ENCODE peak calls at places on chromosomes 6 and 20, in seven cellular contexts. One of them, this sample, is unnamed.

GRCh38 chr20:3645309-3646066 is 17.7 kb downstream of the GFRA4 start:
- DNase-seq in ascending aorta: no peak
- DNase-seq in H1: peak
- DNase-seq in GM12865: no peak
- DNase-seq in PC-3: peak
- DNase-seq in fibroblast of lung: no peak
- DNase-seq in AG09309: no peak
- DNase-seq in this sample: no peak

GRCh38 chr20:54624701-54625472 is 149.5 kb downstream of the DOK5 start:
- DNase-seq in GM12865: no peak
- DNase-seq in PC-3: no peak
- DNase-seq in AG09309: no peak
- DNase-seq in fibroblast of lung: peak
- DNase-seq in ascending aorta: no peak
- DNase-seq in H1: no peak
- DNase-seq in this sample: peak

GRCh38 chr20:54029176-54029575 is 41.2 kb downstream of the BCAS1 start:
- DNase-seq in AG09309: no peak
- DNase-seq in GM12865: no peak
- DNase-seq in PC-3: no peak
- DNase-seq in fibroblast of lung: no peak
- DNase-seq in H1: no peak
- DNase-seq in ascending aorta: no peak
- DNase-seq in this sample: no peak

GRCh38 chr6:3722211-3722621 is 29.3 kb downstream of the PXDC1 start:
- DNase-seq in AG09309: no peak
- DNase-seq in PC-3: no peak
- DNase-seq in GM12865: no peak
- DNase-seq in ascending aorta: no peak
- DNase-seq in H1: no peak
- DNase-seq in fibroblast of lung: peak
- DNase-seq in this sample: peak

GRCh38 chr20:6768228-6769185 is 1.0 kb downstream of the BMP2 start:
- DNase-seq in AG09309: no peak
- DNase-seq in ascending aorta: peak
- DNase-seq in PC-3: no peak
- DNase-seq in H1: peak
- DNase-seq in fibroblast of lung: peak
- DNase-seq in GM12865: no peak
- DNase-seq in this sample: peak

GRCh38 chr6:27495386-27496135 is 22.7 kb upstream of the ZNF184 start:
- DNase-seq in ascending aorta: peak
- DNase-seq in AG09309: peak
- DNase-seq in PC-3: peak
- DNase-seq in H1: peak
- DNase-seq in fibroblast of lung: peak
- DNase-seq in GM12865: peak
- DNase-seq in this sample: peak

GRCh38 chr6:20542927-20543602 is 8.8 kb downstream of the CDKAL1 start:
- DNase-seq in fibroblast of lung: peak
- DNase-seq in PC-3: peak
- DNase-seq in AG09309: no peak
- DNase-seq in ascending aorta: no peak
- DNase-seq in GM12865: peak
- DNase-seq in H1: no peak
- DNase-seq in this sample: peak

GRCh38 chr6:44076366-44077200 is 50.7 kb downstream of the MRPL14 start:
- DNase-seq in fibroblast of lung: no peak
- DNase-seq in ascending aorta: peak
- DNase-seq in GM12865: peak
- DNase-seq in PC-3: no peak
- DNase-seq in AG09309: no peak
- DNase-seq in H1: no peak
- DNase-seq in this sample: no peak

GRCh38 chr20:62622178-62622876 is 20.0 kb upstream of the SLCO4A1 start:
- DNase-seq in H1: no peak
- DNase-seq in fibroblast of lung: no peak
- DNase-seq in AG09309: no peak
- DNase-seq in GM12865: no peak
- DNase-seq in PC-3: no peak
- DNase-seq in ascending aorta: no peak
- DNase-seq in this sample: no peak

GRCh38 chr6:160428069-160428430 is 79.9 kb downstream of the SLC22A3 start:
- DNase-seq in H1: no peak
- DNase-seq in fibroblast of lung: peak
- DNase-seq in PC-3: no peak
- DNase-seq in ascending aorta: peak
- DNase-seq in GM12865: no peak
- DNase-seq in AG09309: no peak
- DNase-seq in this sample: no peak

GRCh38 chr6:9456241-9456658 is 958.6 kb downstream of the TFAP2A start:
- DNase-seq in ascending aorta: no peak
- DNase-seq in AG09309: no peak
- DNase-seq in PC-3: no peak
- DNase-seq in GM12865: no peak
- DNase-seq in fibroblast of lung: no peak
- DNase-seq in H1: peak
- DNase-seq in this sample: no peak

GRCh38 chr6:32853541-32854375 is at the start of the genes PSMB9 and TAP1:
- DNase-seq in fibroblast of lung: peak
- DNase-seq in H1: peak
- DNase-seq in ascending aorta: peak
- DNase-seq in AG09309: peak
- DNase-seq in PC-3: peak
- DNase-seq in GM12865: peak
- DNase-seq in this sample: peak

GRCh38 chr6:11174245-11174616 is 58.2 kb downstream of the NEDD9 start:
- DNase-seq in PC-3: no peak
- DNase-seq in GM12865: no peak
- DNase-seq in H1: no peak
- DNase-seq in AG09309: no peak
- DNase-seq in ascending aorta: no peak
- DNase-seq in fibroblast of lung: no peak
- DNase-seq in this sample: no peak

GRCh38 chr20:61524956-61525666 is 273.1 kb downstream of the CDH4 start:
- DNase-seq in GM12865: no peak
- DNase-seq in PC-3: no peak
- DNase-seq in fibroblast of lung: no peak
- DNase-seq in H1: no peak
- DNase-seq in AG09309: no peak
- DNase-seq in ascending aorta: no peak
- DNase-seq in this sample: no peak

GRCh38 chr6:125931733-125932450 is 24.7 kb upstream of the HINT3 start:
- DNase-seq in ascending aorta: no peak
- DNase-seq in PC-3: no peak
- DNase-seq in H1: no peak
- DNase-seq in AG09309: no peak
- DNase-seq in fibroblast of lung: peak
- DNase-seq in GM12865: peak
- DNase-seq in this sample: no peak

GRCh38 chr6:36852481-36853147 is 13.4 kb upstream of the CPNE5 start:
- DNase-seq in PC-3: peak
- DNase-seq in GM12865: no peak
- DNase-seq in H1: no peak
- DNase-seq in AG09309: peak
- DNase-seq in fibroblast of lung: peak
- DNase-seq in ascending aorta: peak
- DNase-seq in this sample: peak

GRCh38 chr6:93177451-93177850 is 241.9 kb downstream of the EPHA7 start:
- DNase-seq in fibroblast of lung: no peak
- DNase-seq in PC-3: no peak
- DNase-seq in H1: no peak
- DNase-seq in GM12865: no peak
- DNase-seq in ascending aorta: no peak
- DNase-seq in AG09309: no peak
- DNase-seq in this sample: no peak

GRCh38 chr6:10478187-10479040 is 42.7 kb upstream of the GCNT2 start:
- DNase-seq in AG09309: no peak
- DNase-seq in fibroblast of lung: peak
- DNase-seq in GM12865: peak
- DNase-seq in PC-3: peak
- DNase-seq in H1: no peak
- DNase-seq in ascending aorta: no peak
- DNase-seq in this sample: peak

GRCh38 chr20:31602779-31603441 is 2.2 kb upstream of the ID1 start:
- DNase-seq in fibroblast of lung: peak
- DNase-seq in H1: no peak
- DNase-seq in ascending aorta: no peak
- DNase-seq in AG09309: no peak
- DNase-seq in PC-3: peak
- DNase-seq in GM12865: peak
- DNase-seq in this sample: peak

GRCh38 chr20:58611236-58612020 is 39.7 kb upstream of the STX16 start:
- DNase-seq in H1: no peak
- DNase-seq in ascending aorta: no peak
- DNase-seq in PC-3: peak
- DNase-seq in AG09309: no peak
- DNase-seq in GM12865: no peak
- DNase-seq in fibroblast of lung: no peak
- DNase-seq in this sample: no peak

GRCh38 chr20:60064554-60064953 is 106.3 kb downstream of the CDH26 start:
- DNase-seq in PC-3: no peak
- DNase-seq in AG09309: no peak
- DNase-seq in GM12865: no peak
- DNase-seq in ascending aorta: no peak
- DNase-seq in H1: no peak
- DNase-seq in fibroblast of lung: no peak
- DNase-seq in this sample: no peak

GRCh38 chr20:59004763-59005522 is 2.1 kb downstream of the CTSZ start:
- DNase-seq in GM12865: peak
- DNase-seq in fibroblast of lung: no peak
- DNase-seq in PC-3: no peak
- DNase-seq in AG09309: no peak
- DNase-seq in H1: no peak
- DNase-seq in ascending aorta: peak
- DNase-seq in this sample: no peak

GRCh38 chr6:64733433-64733832 is 973.6 kb downstream of the EYS start:
- DNase-seq in ascending aorta: no peak
- DNase-seq in AG09309: no peak
- DNase-seq in PC-3: no peak
- DNase-seq in GM12865: no peak
- DNase-seq in fibroblast of lung: no peak
- DNase-seq in H1: no peak
- DNase-seq in this sample: no peak

GRCh38 chr6:31497595-31498476 is at the start of gene MICB:
- DNase-seq in fibroblast of lung: peak
- DNase-seq in PC-3: peak
- DNase-seq in ascending aorta: peak
- DNase-seq in AG09309: no peak
- DNase-seq in H1: peak
- DNase-seq in GM12865: peak
- DNase-seq in this sample: peak
- TF ChIP-seq CTCF in fibroblast of lung: no peak
- TF ChIP-seq CTCF in PC-3: no peak
- TF ChIP-seq CTCF in ascending aorta: no peak
- TF ChIP-seq CTCF in AG09309: no peak
- TF ChIP-seq CTCF in H1: no peak
- TF ChIP-seq CTCF in GM12865: no peak
- TF ChIP-seq CTCF in this sample: no peak

GRCh38 chr6:29016559-29017427 is 11.7 kb upstream of the ZNF311 start:
- DNase-seq in fibroblast of lung: peak
- DNase-seq in PC-3: peak
- DNase-seq in H1: peak
- DNase-seq in GM12865: peak
- DNase-seq in ascending aorta: peak
- DNase-seq in AG09309: peak
- DNase-seq in this sample: peak

GRCh38 chr6:29021434-29021833 is 16.3 kb upstream of the ZNF311 start:
- DNase-seq in fibroblast of lung: no peak
- DNase-seq in PC-3: no peak
- DNase-seq in H1: no peak
- DNase-seq in GM12865: no peak
- DNase-seq in ascending aorta: no peak
- DNase-seq in AG09309: no peak
- DNase-seq in this sample: no peak

GRCh38 chr6:29019629-29020028 is 14.5 kb upstream of the ZNF311 start:
- DNase-seq in GM12865: no peak
- DNase-seq in fibroblast of lung: no peak
- DNase-seq in H1: no peak
- DNase-seq in AG09309: no peak
- DNase-seq in ascending aorta: no peak
- DNase-seq in PC-3: no peak
- DNase-seq in this sample: no peak

GRCh38 chr6:29014729-29015608 is 9.9 kb upstream of the ZNF311 start:
- DNase-seq in fibroblast of lung: peak
- DNase-seq in ascending aorta: no peak
- DNase-seq in H1: no peak
- DNase-seq in AG09309: no peak
- DNase-seq in PC-3: no peak
- DNase-seq in GM12865: no peak
- DNase-seq in this sample: no peak

GRCh38 chr6:29017428-29017802 is 12.3 kb upstream of the ZNF311 start:
- DNase-seq in AG09309: no peak
- DNase-seq in ascending aorta: no peak
- DNase-seq in GM12865: no peak
- DNase-seq in fibroblast of lung: no peak
- DNase-seq in H1: no peak
- DNase-seq in PC-3: no peak
- DNase-seq in this sample: no peak
- H3K4me3 ChIP-seq in AG09309: no peak
- H3K4me3 ChIP-seq in ascending aorta: no peak
- H3K4me3 ChIP-seq in GM12865: no peak
- H3K4me3 ChIP-seq in fibroblast of lung: peak
- H3K4me3 ChIP-seq in H1: no peak
- H3K4me3 ChIP-seq in PC-3: peak
- H3K4me3 ChIP-seq in this sample: no peak

DNA sequence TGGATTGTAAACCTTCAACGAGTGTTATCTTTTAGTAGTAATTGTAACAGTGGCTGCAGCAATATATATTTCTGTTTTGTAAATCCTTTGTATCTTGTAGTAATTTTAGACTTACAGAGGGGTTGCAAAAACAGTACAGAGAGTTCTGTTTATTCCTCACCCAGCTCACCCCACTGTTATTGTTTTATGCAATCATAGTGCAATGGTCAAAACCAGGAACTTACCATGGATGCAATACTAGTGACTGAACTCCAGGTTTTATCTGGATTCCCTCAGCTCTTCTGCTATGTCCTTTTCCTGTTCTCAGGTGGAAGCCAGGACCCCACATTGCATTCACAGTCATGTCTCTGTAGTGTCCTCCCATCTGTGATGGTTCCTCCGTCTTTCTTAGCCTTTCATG is 42.5 kb upstream of the NKX2-2 start:
- DNase-seq in fibroblast of lung: no peak
- DNase-seq in PC-3: no peak
- DNase-seq in GM12865: no peak
- DNase-seq in AG09309: no peak
- DNase-seq in ascending aorta: no peak
- DNase-seq in H1: no peak
- DNase-seq in this sample: no peak
- TF ChIP-seq CTCF in fibroblast of lung: no peak
- TF ChIP-seq CTCF in PC-3: no peak
- TF ChIP-seq CTCF in GM12865: no peak
- TF ChIP-seq CTCF in AG09309: no peak
- TF ChIP-seq CTCF in ascending aorta: no peak
- TF ChIP-seq CTCF in H1: no peak
- TF ChIP-seq CTCF in this sample: no peak

DNA sequence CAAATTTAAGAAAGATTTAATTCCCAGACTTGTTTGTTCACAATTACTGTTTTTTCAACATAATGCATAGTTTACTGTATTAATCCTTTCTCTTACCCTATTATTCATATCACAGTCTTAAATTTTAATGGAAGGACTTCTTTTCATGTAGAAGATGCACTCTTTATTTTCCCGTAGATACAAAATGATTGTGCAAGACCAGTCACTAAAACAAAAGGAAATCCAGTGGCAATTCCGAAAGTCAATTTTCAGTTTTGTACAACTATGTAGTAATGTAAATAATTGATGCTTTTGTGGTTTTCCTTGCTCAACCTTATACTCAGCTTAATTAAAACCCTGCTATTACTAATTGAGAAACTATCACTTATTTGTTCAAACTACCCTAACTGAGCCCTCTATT is 361.5 kb upstream of the PTCHD4 start:
- DNase-seq in AG09309: no peak
- DNase-seq in ascending aorta: no peak
- DNase-seq in H1: no peak
- DNase-seq in PC-3: no peak
- DNase-seq in GM12865: no peak
- DNase-seq in fibroblast of lung: no peak
- DNase-seq in this sample: no peak
- H3K4me3 ChIP-seq in AG09309: no peak
- H3K4me3 ChIP-seq in ascending aorta: no peak
- H3K4me3 ChIP-seq in H1: no peak
- H3K4me3 ChIP-seq in PC-3: no peak
- H3K4me3 ChIP-seq in GM12865: no peak
- H3K4me3 ChIP-seq in fibroblast of lung: no peak
- H3K4me3 ChIP-seq in this sample: no peak